ENCODE peak calls at places on chromosomes 16 and 17, in six cellular contexts. One of them, this sample, is unnamed.

GRCh38 chr17:82882715-82883446 is 43.1 kb upstream of the ZNF750 start:
- DNase-seq in HTR-8/SVneo: no peak
- DNase-seq in globus pallidus: no peak
- DNase-seq in non-pigmented ciliary epithelial cell: no peak
- DNase-seq in fibroblast of villous mesenchyme: no peak
- DNase-seq in erythroblast: no peak
- DNase-seq in this sample: no peak

GRCh38 chr17:20095366-20096080 is 86.4 kb downstream of the SPECC1 start:
- DNase-seq in globus pallidus: peak
- DNase-seq in non-pigmented ciliary epithelial cell: no peak
- DNase-seq in fibroblast of villous mesenchyme: peak
- DNase-seq in erythroblast: peak
- DNase-seq in HTR-8/SVneo: peak
- DNase-seq in this sample: no peak

GRCh38 chr17:14302421-14303099 is 1.7 kb downstream of the HS3ST3B1 start:
- DNase-seq in HTR-8/SVneo: peak
- DNase-seq in globus pallidus: peak
- DNase-seq in erythroblast: peak
- DNase-seq in fibroblast of villous mesenchyme: peak
- DNase-seq in non-pigmented ciliary epithelial cell: no peak
- DNase-seq in this sample: no peak

GRCh38 chr16:2027024-2028010 is 615 bp downstream of the NHERF2 start:
- DNase-seq in HTR-8/SVneo: no peak
- DNase-seq in non-pigmented ciliary epithelial cell: no peak
- DNase-seq in globus pallidus: no peak
- DNase-seq in fibroblast of villous mesenchyme: no peak
- DNase-seq in erythroblast: no peak
- DNase-seq in this sample: no peak

GRCh38 chr17:33871720-33872535 is 383.2 kb upstream of the CCL2 start:
- DNase-seq in fibroblast of villous mesenchyme: no peak
- DNase-seq in erythroblast: peak
- DNase-seq in non-pigmented ciliary epithelial cell: no peak
- DNase-seq in HTR-8/SVneo: no peak
- DNase-seq in globus pallidus: no peak
- DNase-seq in this sample: no peak

GRCh38 chr17:57295526-57296023 is 39.3 kb downstream of the MSI2 start:
- DNase-seq in HTR-8/SVneo: peak
- DNase-seq in fibroblast of villous mesenchyme: peak
- DNase-seq in globus pallidus: no peak
- DNase-seq in non-pigmented ciliary epithelial cell: no peak
- DNase-seq in erythroblast: no peak
- DNase-seq in this sample: no peak

GRCh38 chr16:52603015-52603414 is 56.1 kb upstream of the TOX3 start:
- DNase-seq in erythroblast: no peak
- DNase-seq in HTR-8/SVneo: no peak
- DNase-seq in non-pigmented ciliary epithelial cell: no peak
- DNase-seq in fibroblast of villous mesenchyme: no peak
- DNase-seq in globus pallidus: no peak
- DNase-seq in this sample: no peak

GRCh38 chr17:49969134-49969759 is at the start of gene DLX4:
- DNase-seq in non-pigmented ciliary epithelial cell: no peak
- DNase-seq in HTR-8/SVneo: no peak
- DNase-seq in globus pallidus: peak
- DNase-seq in erythroblast: no peak
- DNase-seq in fibroblast of villous mesenchyme: no peak
- DNase-seq in this sample: no peak

GRCh38 chr16:74309789-74310781 is 13.5 kb downstream of the PSMD7 start:
- DNase-seq in non-pigmented ciliary epithelial cell: no peak
- DNase-seq in erythroblast: peak
- DNase-seq in globus pallidus: peak
- DNase-seq in HTR-8/SVneo: peak
- DNase-seq in fibroblast of villous mesenchyme: peak
- DNase-seq in this sample: peak

GRCh38 chr16:14307059-14307531 is 236.0 kb downstream of the MRTFB start:
- DNase-seq in erythroblast: no peak
- DNase-seq in non-pigmented ciliary epithelial cell: no peak
- DNase-seq in HTR-8/SVneo: no peak
- DNase-seq in globus pallidus: no peak
- DNase-seq in fibroblast of villous mesenchyme: no peak
- DNase-seq in this sample: no peak

GRCh38 chr17:6623941-6624340 is 16.6 kb downstream of the KIAA0753 start:
- DNase-seq in globus pallidus: no peak
- DNase-seq in HTR-8/SVneo: no peak
- DNase-seq in erythroblast: no peak
- DNase-seq in fibroblast of villous mesenchyme: peak
- DNase-seq in non-pigmented ciliary epithelial cell: no peak
- DNase-seq in this sample: no peak

GRCh38 chr16:85510203-85510602 is 102.9 kb upstream of the GSE1 start:
- DNase-seq in globus pallidus: no peak
- DNase-seq in erythroblast: no peak
- DNase-seq in HTR-8/SVneo: no peak
- DNase-seq in fibroblast of villous mesenchyme: no peak
- DNase-seq in non-pigmented ciliary epithelial cell: no peak
- DNase-seq in this sample: no peak

GRCh38 chr16:27684047-27684446 is 134.1 kb downstream of the KATNIP start:
- DNase-seq in HTR-8/SVneo: no peak
- DNase-seq in fibroblast of villous mesenchyme: no peak
- DNase-seq in globus pallidus: no peak
- DNase-seq in erythroblast: no peak
- DNase-seq in non-pigmented ciliary epithelial cell: no peak
- DNase-seq in this sample: no peak

GRCh38 chr16:31080035-31080629 is 5.9 kb downstream of the ZNF646 start:
- DNase-seq in HTR-8/SVneo: no peak
- DNase-seq in non-pigmented ciliary epithelial cell: no peak
- DNase-seq in erythroblast: no peak
- DNase-seq in globus pallidus: no peak
- DNase-seq in fibroblast of villous mesenchyme: no peak
- DNase-seq in this sample: no peak

GRCh38 chr17:74245145-74245817 is 28.8 kb upstream of the DNAI2 start:
- DNase-seq in globus pallidus: peak
- DNase-seq in HTR-8/SVneo: no peak
- DNase-seq in erythroblast: no peak
- DNase-seq in fibroblast of villous mesenchyme: peak
- DNase-seq in non-pigmented ciliary epithelial cell: no peak
- DNase-seq in this sample: no peak

GRCh38 chr16:87231295-87231694 is 85.9 kb downstream of the C16orf95 start:
- DNase-seq in erythroblast: no peak
- DNase-seq in non-pigmented ciliary epithelial cell: no peak
- DNase-seq in HTR-8/SVneo: no peak
- DNase-seq in fibroblast of villous mesenchyme: no peak
- DNase-seq in globus pallidus: no peak
- DNase-seq in this sample: no peak

GRCh38 chr16:84914273-84914672 is 94.5 kb downstream of the CRISPLD2 start:
- DNase-seq in fibroblast of villous mesenchyme: no peak
- DNase-seq in non-pigmented ciliary epithelial cell: no peak
- DNase-seq in globus pallidus: no peak
- DNase-seq in HTR-8/SVneo: no peak
- DNase-seq in erythroblast: no peak
- DNase-seq in this sample: no peak

GRCh38 chr16:11038305-11038704 is 93.9 kb downstream of the CLEC16A start:
- DNase-seq in fibroblast of villous mesenchyme: no peak
- DNase-seq in HTR-8/SVneo: no peak
- DNase-seq in globus pallidus: no peak
- DNase-seq in erythroblast: no peak
- DNase-seq in non-pigmented ciliary epithelial cell: no peak
- DNase-seq in this sample: no peak

GRCh38 chr17:72726936-72727335 is 365.6 kb downstream of the SLC39A11 start:
- DNase-seq in fibroblast of villous mesenchyme: no peak
- DNase-seq in non-pigmented ciliary epithelial cell: no peak
- DNase-seq in erythroblast: no peak
- DNase-seq in HTR-8/SVneo: no peak
- DNase-seq in globus pallidus: no peak
- DNase-seq in this sample: no peak

GRCh38 chr16:29809031-29809747 is 2.8 kb upstream of the PRRT2 start:
- DNase-seq in non-pigmented ciliary epithelial cell: no peak
- DNase-seq in HTR-8/SVneo: no peak
- DNase-seq in erythroblast: no peak
- DNase-seq in globus pallidus: no peak
- DNase-seq in fibroblast of villous mesenchyme: no peak
- DNase-seq in this sample: no peak

GRCh38 chr17:55531053-55531728 is 19.9 kb upstream of the SMIM36 start:
- DNase-seq in globus pallidus: no peak
- DNase-seq in erythroblast: no peak
- DNase-seq in HTR-8/SVneo: no peak
- DNase-seq in non-pigmented ciliary epithelial cell: no peak
- DNase-seq in fibroblast of villous mesenchyme: no peak
- DNase-seq in this sample: no peak

GRCh38 chr17:37743612-37743874 is 1.3 kb downstream of the HNF1B start:
- DNase-seq in fibroblast of villous mesenchyme: no peak
- DNase-seq in non-pigmented ciliary epithelial cell: no peak
- DNase-seq in HTR-8/SVneo: no peak
- DNase-seq in erythroblast: no peak
- DNase-seq in globus pallidus: no peak
- DNase-seq in this sample: no peak

GRCh38 chr16:9949396-9949795 is 232.8 kb downstream of the GRIN2A start:
- DNase-seq in HTR-8/SVneo: no peak
- DNase-seq in non-pigmented ciliary epithelial cell: no peak
- DNase-seq in fibroblast of villous mesenchyme: no peak
- DNase-seq in erythroblast: no peak
- DNase-seq in globus pallidus: no peak
- DNase-seq in this sample: no peak

GRCh38 chr17:78817123-78817522 is 23.5 kb downstream of the USP36 start:
- DNase-seq in fibroblast of villous mesenchyme: no peak
- DNase-seq in globus pallidus: no peak
- DNase-seq in non-pigmented ciliary epithelial cell: no peak
- DNase-seq in HTR-8/SVneo: no peak
- DNase-seq in erythroblast: no peak
- DNase-seq in this sample: no peak

GRCh38 chr17:78862073-78863023 is 21.7 kb upstream of the USP36 start:
- DNase-seq in globus pallidus: no peak
- DNase-seq in erythroblast: no peak
- DNase-seq in HTR-8/SVneo: peak
- DNase-seq in non-pigmented ciliary epithelial cell: peak
- DNase-seq in fibroblast of villous mesenchyme: peak
- DNase-seq in this sample: no peak

GRCh38 chr17:81427446-81428120 is 32.3 kb downstream of the BAHCC1 start:
- DNase-seq in HTR-8/SVneo: no peak
- DNase-seq in globus pallidus: peak
- DNase-seq in fibroblast of villous mesenchyme: no peak
- DNase-seq in non-pigmented ciliary epithelial cell: no peak
- DNase-seq in erythroblast: no peak
- DNase-seq in this sample: no peak

GRCh38 chr17:45385331-45385997 is 47.2 kb downstream of the ARHGAP27 start:
- DNase-seq in non-pigmented ciliary epithelial cell: peak
- DNase-seq in fibroblast of villous mesenchyme: peak
- DNase-seq in globus pallidus: peak
- DNase-seq in erythroblast: peak
- DNase-seq in HTR-8/SVneo: peak
- DNase-seq in this sample: peak

GRCh38 chr16:15900357-15900756 is 12.0 kb upstream of the CEP20 start:
- DNase-seq in HTR-8/SVneo: no peak
- DNase-seq in globus pallidus: no peak
- DNase-seq in non-pigmented ciliary epithelial cell: no peak
- DNase-seq in erythroblast: no peak
- DNase-seq in fibroblast of villous mesenchyme: no peak
- DNase-seq in this sample: no peak

GRCh38 chr17:47649972-47650524 is 329 bp downstream of the KPNB1 start:
- DNase-seq in fibroblast of villous mesenchyme: no peak
- DNase-seq in erythroblast: no peak
- DNase-seq in globus pallidus: no peak
- DNase-seq in HTR-8/SVneo: peak
- DNase-seq in non-pigmented ciliary epithelial cell: no peak
- DNase-seq in this sample: no peak

GRCh38 chr17:72266099-72266852 is 145.5 kb downstream of the SOX9 start:
- DNase-seq in HTR-8/SVneo: no peak
- DNase-seq in fibroblast of villous mesenchyme: no peak
- DNase-seq in globus pallidus: no peak
- DNase-seq in erythroblast: no peak
- DNase-seq in non-pigmented ciliary epithelial cell: no peak
- DNase-seq in this sample: no peak

GRCh38 chr17:73623247-73623646 is 21.0 kb downstream of the SDK2 start:
- DNase-seq in non-pigmented ciliary epithelial cell: no peak
- DNase-seq in globus pallidus: no peak
- DNase-seq in fibroblast of villous mesenchyme: no peak
- DNase-seq in erythroblast: no peak
- DNase-seq in HTR-8/SVneo: no peak
- DNase-seq in this sample: no peak

GRCh38 chr17:6098466-6099180 is 28.4 kb downstream of the WSCD1 start:
- DNase-seq in erythroblast: no peak
- DNase-seq in non-pigmented ciliary epithelial cell: no peak
- DNase-seq in HTR-8/SVneo: no peak
- DNase-seq in globus pallidus: no peak
- DNase-seq in fibroblast of villous mesenchyme: no peak
- DNase-seq in this sample: no peak

GRCh38 chr17:61135782-61136181 is 263.9 kb upstream of the TBX2 start:
- DNase-seq in fibroblast of villous mesenchyme: no peak
- DNase-seq in non-pigmented ciliary epithelial cell: no peak
- DNase-seq in erythroblast: no peak
- DNase-seq in HTR-8/SVneo: no peak
- DNase-seq in globus pallidus: no peak
- DNase-seq in this sample: no peak

GRCh38 chr16:228151-228855 is 946 bp downstream of the LUC7L start:
- DNase-seq in erythroblast: peak
- DNase-seq in globus pallidus: no peak
- DNase-seq in fibroblast of villous mesenchyme: peak
- DNase-seq in non-pigmented ciliary epithelial cell: no peak
- DNase-seq in HTR-8/SVneo: no peak
- DNase-seq in this sample: no peak

GRCh38 chr17:8117980-8118768 is at the start of gene ALOXE3:
- DNase-seq in non-pigmented ciliary epithelial cell: no peak
- DNase-seq in erythroblast: peak
- DNase-seq in globus pallidus: no peak
- DNase-seq in HTR-8/SVneo: peak
- DNase-seq in fibroblast of villous mesenchyme: peak
- DNase-seq in this sample: no peak